ENCODE peak calls at places on chromosomes 16 and 17, in eight cellular contexts. One of them, this sample, is unnamed.

GRCh38 chr17:1495265-1495664 is 2.8 kb upstream of the MYO1C start:
- DNase-seq in cardiac fibroblast: peak
- DNase-seq in psoas muscle: peak
- DNase-seq in lung: no peak
- DNase-seq in fibroblast of mammary gland: no peak
- DNase-seq in GM12865: no peak
- DNase-seq in GM23338: no peak
- DNase-seq in BE2C: no peak
- DNase-seq in this sample: peak

GRCh38 chr17:9772658-9773057 is 18.7 kb downstream of the DHRS7C start:
- DNase-seq in fibroblast of mammary gland: no peak
- DNase-seq in psoas muscle: no peak
- DNase-seq in GM23338: no peak
- DNase-seq in cardiac fibroblast: no peak
- DNase-seq in lung: no peak
- DNase-seq in GM12865: no peak
- DNase-seq in BE2C: no peak
- DNase-seq in this sample: no peak

GRCh38 chr17:61337247-61337812 is 62.3 kb upstream of the TBX2 start:
- DNase-seq in cardiac fibroblast: peak
- DNase-seq in psoas muscle: no peak
- DNase-seq in BE2C: no peak
- DNase-seq in lung: no peak
- DNase-seq in GM23338: no peak
- DNase-seq in fibroblast of mammary gland: peak
- DNase-seq in GM12865: no peak
- DNase-seq in this sample: no peak

GRCh38 chr17:45309400-45309799 is 7.4 kb downstream of the MAP3K14 start:
- DNase-seq in GM23338: no peak
- DNase-seq in fibroblast of mammary gland: no peak
- DNase-seq in psoas muscle: no peak
- DNase-seq in cardiac fibroblast: no peak
- DNase-seq in GM12865: no peak
- DNase-seq in lung: no peak
- DNase-seq in BE2C: no peak
- DNase-seq in this sample: no peak

GRCh38 chr17:60089097-60089844 is 10.6 kb upstream of the HEATR6 start:
- DNase-seq in psoas muscle: no peak
- DNase-seq in fibroblast of mammary gland: no peak
- DNase-seq in BE2C: no peak
- DNase-seq in cardiac fibroblast: no peak
- DNase-seq in GM12865: peak
- DNase-seq in lung: no peak
- DNase-seq in GM23338: no peak
- DNase-seq in this sample: no peak

GRCh38 chr17:15918661-15919259 is 26.2 kb upstream of the ADORA2B start:
- DNase-seq in BE2C: no peak
- DNase-seq in lung: no peak
- DNase-seq in fibroblast of mammary gland: no peak
- DNase-seq in GM12865: no peak
- DNase-seq in cardiac fibroblast: peak
- DNase-seq in psoas muscle: no peak
- DNase-seq in GM23338: no peak
- DNase-seq in this sample: peak

GRCh38 chr17:43994272-43995149 is 9.9 kb upstream of the NAGS start:
- DNase-seq in lung: peak
- DNase-seq in psoas muscle: peak
- DNase-seq in fibroblast of mammary gland: peak
- DNase-seq in cardiac fibroblast: peak
- DNase-seq in GM23338: peak
- DNase-seq in GM12865: peak
- DNase-seq in BE2C: peak
- DNase-seq in this sample: peak

GRCh38 chr16:28019218-28019617 is 44.3 kb downstream of the GSG1L start:
- DNase-seq in lung: no peak
- DNase-seq in BE2C: no peak
- DNase-seq in fibroblast of mammary gland: no peak
- DNase-seq in GM12865: no peak
- DNase-seq in psoas muscle: no peak
- DNase-seq in cardiac fibroblast: no peak
- DNase-seq in GM23338: no peak
- DNase-seq in this sample: no peak

GRCh38 chr17:29141484-29141835 is 38.7 kb downstream of the MYO18A start:
- DNase-seq in fibroblast of mammary gland: no peak
- DNase-seq in psoas muscle: no peak
- DNase-seq in lung: no peak
- DNase-seq in cardiac fibroblast: no peak
- DNase-seq in GM12865: no peak
- DNase-seq in BE2C: peak
- DNase-seq in GM23338: no peak
- DNase-seq in this sample: no peak

GRCh38 chr16:66652661-66653060 is 43.9 kb downstream of the CMTM4 start:
- DNase-seq in GM23338: no peak
- DNase-seq in cardiac fibroblast: no peak
- DNase-seq in psoas muscle: no peak
- DNase-seq in BE2C: no peak
- DNase-seq in lung: no peak
- DNase-seq in GM12865: no peak
- DNase-seq in fibroblast of mammary gland: peak
- DNase-seq in this sample: no peak

GRCh38 chr17:37110012-37110701 is 161.4 kb downstream of the AATF start:
- DNase-seq in cardiac fibroblast: no peak
- DNase-seq in GM23338: no peak
- DNase-seq in fibroblast of mammary gland: no peak
- DNase-seq in BE2C: peak
- DNase-seq in psoas muscle: no peak
- DNase-seq in GM12865: no peak
- DNase-seq in lung: no peak
- DNase-seq in this sample: no peak

GRCh38 chr16:1979271-1980025 is 1.8 kb downstream of the NOXO1 start:
- DNase-seq in lung: peak
- DNase-seq in fibroblast of mammary gland: peak
- DNase-seq in GM23338: peak
- DNase-seq in cardiac fibroblast: no peak
- DNase-seq in BE2C: no peak
- DNase-seq in psoas muscle: no peak
- DNase-seq in GM12865: no peak
- DNase-seq in this sample: peak

GRCh38 chr16:82699711-82700495 is 73.1 kb downstream of the CDH13 start:
- DNase-seq in GM12865: no peak
- DNase-seq in cardiac fibroblast: peak
- DNase-seq in GM23338: no peak
- DNase-seq in fibroblast of mammary gland: peak
- DNase-seq in psoas muscle: no peak
- DNase-seq in BE2C: no peak
- DNase-seq in lung: no peak
- DNase-seq in this sample: peak

GRCh38 chr16:57133911-57134310 is 41.5 kb downstream of the CPNE2 start:
- DNase-seq in lung: no peak
- DNase-seq in psoas muscle: no peak
- DNase-seq in GM12865: no peak
- DNase-seq in fibroblast of mammary gland: no peak
- DNase-seq in cardiac fibroblast: no peak
- DNase-seq in GM23338: no peak
- DNase-seq in BE2C: no peak
- DNase-seq in this sample: no peak

GRCh38 chr16:58513874-58514273 is 1.4 kb upstream of the SETD6 start:
- DNase-seq in GM12865: no peak
- DNase-seq in BE2C: no peak
- DNase-seq in fibroblast of mammary gland: no peak
- DNase-seq in lung: no peak
- DNase-seq in GM23338: no peak
- DNase-seq in cardiac fibroblast: no peak
- DNase-seq in psoas muscle: no peak
- DNase-seq in this sample: no peak

GRCh38 chr17:14046978-14047377 is 22.3 kb upstream of the COX10 start:
- DNase-seq in GM23338: no peak
- DNase-seq in cardiac fibroblast: no peak
- DNase-seq in BE2C: no peak
- DNase-seq in lung: no peak
- DNase-seq in GM12865: no peak
- DNase-seq in fibroblast of mammary gland: no peak
- DNase-seq in psoas muscle: no peak
- DNase-seq in this sample: no peak

GRCh38 chr17:14044702-14045101 is 24.6 kb upstream of the COX10 start:
- DNase-seq in BE2C: no peak
- DNase-seq in cardiac fibroblast: no peak
- DNase-seq in lung: no peak
- DNase-seq in fibroblast of mammary gland: no peak
- DNase-seq in psoas muscle: no peak
- DNase-seq in GM23338: no peak
- DNase-seq in GM12865: peak
- DNase-seq in this sample: no peak

GRCh38 chr17:14050616-14051015 is 18.7 kb upstream of the COX10 start:
- DNase-seq in fibroblast of mammary gland: no peak
- DNase-seq in GM12865: no peak
- DNase-seq in BE2C: no peak
- DNase-seq in lung: no peak
- DNase-seq in cardiac fibroblast: no peak
- DNase-seq in GM23338: no peak
- DNase-seq in psoas muscle: no peak
- DNase-seq in this sample: no peak

GRCh38 chr17:14047591-14047990 is 21.7 kb upstream of the COX10 start:
- DNase-seq in BE2C: no peak
- DNase-seq in GM12865: no peak
- DNase-seq in psoas muscle: no peak
- DNase-seq in lung: no peak
- DNase-seq in cardiac fibroblast: no peak
- DNase-seq in fibroblast of mammary gland: no peak
- DNase-seq in GM23338: no peak
- DNase-seq in this sample: no peak

GRCh38 chr17:14048169-14048568 is 21.1 kb upstream of the COX10 start:
- DNase-seq in GM12865: no peak
- DNase-seq in cardiac fibroblast: no peak
- DNase-seq in BE2C: no peak
- DNase-seq in fibroblast of mammary gland: peak
- DNase-seq in GM23338: peak
- DNase-seq in lung: no peak
- DNase-seq in psoas muscle: no peak
- DNase-seq in this sample: peak
- TF ChIP-seq CTCF in GM12865: peak
- TF ChIP-seq CTCF in cardiac fibroblast: peak
- TF ChIP-seq CTCF in BE2C: peak
- TF ChIP-seq CTCF in fibroblast of mammary gland: peak
- TF ChIP-seq CTCF in GM23338: peak
- TF ChIP-seq CTCF in lung: no peak
- TF ChIP-seq CTCF in psoas muscle: peak
- TF ChIP-seq CTCF in this sample: peak

GRCh38 chr17:72878975-72879660 is 213.4 kb downstream of the SLC39A11 start:
- DNase-seq in psoas muscle: no peak
- DNase-seq in cardiac fibroblast: no peak
- DNase-seq in GM23338: no peak
- DNase-seq in fibroblast of mammary gland: no peak
- DNase-seq in GM12865: no peak
- DNase-seq in BE2C: no peak
- DNase-seq in lung: no peak
- DNase-seq in this sample: no peak

GRCh38 chr17:72877348-72877747 is 215.1 kb downstream of the SLC39A11 start:
- DNase-seq in GM23338: no peak
- DNase-seq in lung: no peak
- DNase-seq in psoas muscle: no peak
- DNase-seq in GM12865: no peak
- DNase-seq in BE2C: no peak
- DNase-seq in fibroblast of mammary gland: no peak
- DNase-seq in cardiac fibroblast: no peak
- DNase-seq in this sample: no peak

GRCh38 chr17:72883351-72883750 is 209.1 kb downstream of the SLC39A11 start:
- DNase-seq in lung: no peak
- DNase-seq in GM12865: no peak
- DNase-seq in psoas muscle: no peak
- DNase-seq in GM23338: no peak
- DNase-seq in BE2C: no peak
- DNase-seq in fibroblast of mammary gland: no peak
- DNase-seq in cardiac fibroblast: no peak
- DNase-seq in this sample: no peak

GRCh38 chr17:72876413-72876812 is 216.1 kb downstream of the SLC39A11 start:
- DNase-seq in GM23338: no peak
- DNase-seq in GM12865: no peak
- DNase-seq in fibroblast of mammary gland: no peak
- DNase-seq in cardiac fibroblast: no peak
- DNase-seq in BE2C: no peak
- DNase-seq in psoas muscle: no peak
- DNase-seq in lung: no peak
- DNase-seq in this sample: no peak

DNA sequence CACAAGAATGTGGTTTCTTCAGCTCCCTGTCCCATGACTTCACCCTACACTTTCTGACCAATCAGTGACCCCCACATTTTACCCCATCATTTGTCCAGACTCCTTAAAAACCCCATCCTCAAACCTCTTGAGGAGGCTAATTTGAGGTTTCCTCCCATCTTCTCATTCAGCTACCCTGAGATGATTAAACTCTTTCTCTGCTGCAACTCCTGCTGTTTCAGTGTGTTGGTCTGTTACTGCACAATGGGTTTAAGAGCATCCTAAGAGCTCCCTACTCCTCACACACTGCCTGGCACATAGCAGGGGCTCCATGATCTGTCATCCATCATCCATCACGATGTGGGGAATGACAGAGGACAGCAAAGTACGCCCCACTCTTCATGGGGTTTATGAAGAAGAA is 212.6 kb downstream of the SLC39A11 start:
- DNase-seq in BE2C: no peak
- DNase-seq in psoas muscle: no peak
- DNase-seq in fibroblast of mammary gland: no peak
- DNase-seq in GM23338: no peak
- DNase-seq in GM12865: no peak
- DNase-seq in lung: no peak
- DNase-seq in cardiac fibroblast: no peak
- DNase-seq in this sample: no peak
- TF ChIP-seq CTCF in BE2C: no peak
- TF ChIP-seq CTCF in psoas muscle: no peak
- TF ChIP-seq CTCF in fibroblast of mammary gland: no peak
- TF ChIP-seq CTCF in GM23338: no peak
- TF ChIP-seq CTCF in GM12865: no peak
- TF ChIP-seq CTCF in lung: no peak
- TF ChIP-seq CTCF in cardiac fibroblast: no peak
- TF ChIP-seq CTCF in this sample: no peak

GRCh38 chr16:70575376-70575775 is 51.8 kb downstream of the SF3B3 start:
- DNase-seq in cardiac fibroblast: no peak
- DNase-seq in fibroblast of mammary gland: no peak
- DNase-seq in lung: no peak
- DNase-seq in psoas muscle: no peak
- DNase-seq in BE2C: no peak
- DNase-seq in GM23338: peak
- DNase-seq in GM12865: peak
- DNase-seq in this sample: no peak
- TF ChIP-seq CTCF in cardiac fibroblast: no peak
- TF ChIP-seq CTCF in fibroblast of mammary gland: no peak
- TF ChIP-seq CTCF in lung: no peak
- TF ChIP-seq CTCF in psoas muscle: no peak
- TF ChIP-seq CTCF in BE2C: no peak
- TF ChIP-seq CTCF in GM23338: no peak
- TF ChIP-seq CTCF in GM12865: no peak
- TF ChIP-seq CTCF in this sample: no peak

DNA sequence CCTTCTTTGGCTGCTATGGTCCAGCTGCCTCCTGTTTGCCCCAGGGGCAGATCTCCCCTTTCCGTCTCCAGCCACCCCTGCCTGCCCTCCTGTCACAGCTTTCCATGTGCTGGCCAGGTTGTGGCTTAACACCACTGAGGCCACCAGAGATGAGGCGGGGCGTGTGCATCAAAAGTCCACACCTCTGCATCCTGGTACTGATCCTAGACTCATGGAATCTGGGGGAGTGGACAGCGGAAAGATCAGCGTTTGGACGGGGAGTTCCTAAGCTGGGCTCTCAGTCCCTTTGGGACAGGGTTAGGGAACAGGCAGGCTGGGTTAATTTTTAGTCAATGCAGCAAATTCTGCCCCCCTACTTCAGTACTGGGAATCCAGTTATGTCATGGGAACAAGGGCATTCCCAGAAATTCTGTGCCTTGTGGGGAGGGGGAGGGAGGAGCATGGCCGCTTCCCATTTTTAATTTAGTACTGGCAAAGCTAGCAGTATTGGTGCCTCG is 3.9 kb downstream of the IGFBP4 start:
- DNase-seq in fibroblast of mammary gland: peak
- DNase-seq in BE2C: no peak
- DNase-seq in GM12865: no peak
- DNase-seq in GM23338: no peak
- DNase-seq in lung: no peak
- DNase-seq in cardiac fibroblast: peak
- DNase-seq in psoas muscle: peak
- DNase-seq in this sample: no peak
- TF ChIP-seq CTCF in fibroblast of mammary gland: no peak
- TF ChIP-seq CTCF in BE2C: no peak
- TF ChIP-seq CTCF in GM12865: no peak
- TF ChIP-seq CTCF in GM23338: no peak
- TF ChIP-seq CTCF in lung: no peak
- TF ChIP-seq CTCF in cardiac fibroblast: no peak
- TF ChIP-seq CTCF in psoas muscle: no peak
- TF ChIP-seq CTCF in this sample: no peak